ENCODE peak calls at places on chromosomes 1 and 21, in nine cellular contexts. One of them, this sample, is unnamed.

GRCh38 chr1:62904537-62904936 is 120.6 kb downstream of the ATG4C start:
- DNase-seq in spleen: no peak
- DNase-seq in activated CD4-positive, alpha-beta T cell treated with anti-CD3 and anti-CD28 coated beads, Interleukin-2, amount 50 U/mL, for 1 hour: no peak
- DNase-seq in PC-3: no peak
- DNase-seq in NCI-H510A: no peak
- DNase-seq in HCEC 1CT: no peak
- DNase-seq in NCI-H345: no peak
- DNase-seq in astrocyte of the cerebellum: no peak
- DNase-seq in HFF-Myc: no peak
- DNase-seq in this sample: no peak

GRCh38 chr1:37127254-37127748 is 93.0 kb upstream of the GRIK3 start:
- DNase-seq in NCI-H510A: no peak
- DNase-seq in spleen: no peak
- DNase-seq in HCEC 1CT: no peak
- DNase-seq in astrocyte of the cerebellum: no peak
- DNase-seq in PC-3: no peak
- DNase-seq in activated CD4-positive, alpha-beta T cell treated with anti-CD3 and anti-CD28 coated beads, Interleukin-2, amount 50 U/mL, for 1 hour: no peak
- DNase-seq in HFF-Myc: no peak
- DNase-seq in NCI-H345: no peak
- DNase-seq in this sample: no peak

GRCh38 chr1:159941139-159941866 is 4.1 kb downstream of the IGSF9 start:
- DNase-seq in activated CD4-positive, alpha-beta T cell treated with anti-CD3 and anti-CD28 coated beads, Interleukin-2, amount 50 U/mL, for 1 hour: no peak
- DNase-seq in PC-3: no peak
- DNase-seq in spleen: no peak
- DNase-seq in NCI-H345: no peak
- DNase-seq in astrocyte of the cerebellum: no peak
- DNase-seq in HCEC 1CT: no peak
- DNase-seq in HFF-Myc: no peak
- DNase-seq in NCI-H510A: no peak
- DNase-seq in this sample: no peak

GRCh38 chr1:15885701-15886612 is 38.5 kb downstream of the SPEN start:
- DNase-seq in NCI-H345: peak
- DNase-seq in HCEC 1CT: peak
- DNase-seq in PC-3: peak
- DNase-seq in spleen: peak
- DNase-seq in astrocyte of the cerebellum: peak
- DNase-seq in HFF-Myc: peak
- DNase-seq in NCI-H510A: peak
- DNase-seq in activated CD4-positive, alpha-beta T cell treated with anti-CD3 and anti-CD28 coated beads, Interleukin-2, amount 50 U/mL, for 1 hour: no peak
- DNase-seq in this sample: peak

GRCh38 chr1:192516776-192517297 is 58.7 kb upstream of the RGS1 start:
- DNase-seq in astrocyte of the cerebellum: no peak
- DNase-seq in HCEC 1CT: peak
- DNase-seq in PC-3: peak
- DNase-seq in NCI-H510A: no peak
- DNase-seq in NCI-H345: no peak
- DNase-seq in spleen: no peak
- DNase-seq in HFF-Myc: no peak
- DNase-seq in activated CD4-positive, alpha-beta T cell treated with anti-CD3 and anti-CD28 coated beads, Interleukin-2, amount 50 U/mL, for 1 hour: peak
- DNase-seq in this sample: peak

GRCh38 chr1:35656148-35656862 is 15.0 kb upstream of the PSMB2 start:
- DNase-seq in astrocyte of the cerebellum: no peak
- DNase-seq in PC-3: peak
- DNase-seq in spleen: no peak
- DNase-seq in activated CD4-positive, alpha-beta T cell treated with anti-CD3 and anti-CD28 coated beads, Interleukin-2, amount 50 U/mL, for 1 hour: no peak
- DNase-seq in HFF-Myc: no peak
- DNase-seq in HCEC 1CT: peak
- DNase-seq in NCI-H510A: no peak
- DNase-seq in NCI-H345: no peak
- DNase-seq in this sample: no peak

GRCh38 chr1:233211595-233211994 is 83.9 kb downstream of the PCNX2 start:
- DNase-seq in PC-3: peak
- DNase-seq in activated CD4-positive, alpha-beta T cell treated with anti-CD3 and anti-CD28 coated beads, Interleukin-2, amount 50 U/mL, for 1 hour: no peak
- DNase-seq in NCI-H345: no peak
- DNase-seq in NCI-H510A: no peak
- DNase-seq in HCEC 1CT: no peak
- DNase-seq in HFF-Myc: no peak
- DNase-seq in astrocyte of the cerebellum: no peak
- DNase-seq in spleen: no peak
- DNase-seq in this sample: no peak

GRCh38 chr1:112298558-112298957 is 97.5 kb upstream of the CTTNBP2NL start:
- DNase-seq in activated CD4-positive, alpha-beta T cell treated with anti-CD3 and anti-CD28 coated beads, Interleukin-2, amount 50 U/mL, for 1 hour: peak
- DNase-seq in NCI-H510A: no peak
- DNase-seq in NCI-H345: peak
- DNase-seq in astrocyte of the cerebellum: no peak
- DNase-seq in HFF-Myc: peak
- DNase-seq in PC-3: peak
- DNase-seq in spleen: no peak
- DNase-seq in HCEC 1CT: peak
- DNase-seq in this sample: no peak

GRCh38 chr1:36911631-36912364 is 122.5 kb downstream of the GRIK3 start:
- DNase-seq in activated CD4-positive, alpha-beta T cell treated with anti-CD3 and anti-CD28 coated beads, Interleukin-2, amount 50 U/mL, for 1 hour: no peak
- DNase-seq in PC-3: no peak
- DNase-seq in spleen: no peak
- DNase-seq in HCEC 1CT: no peak
- DNase-seq in HFF-Myc: no peak
- DNase-seq in astrocyte of the cerebellum: no peak
- DNase-seq in NCI-H510A: no peak
- DNase-seq in NCI-H345: no peak
- DNase-seq in this sample: no peak

GRCh38 chr1:244461254-244462071 is at the start of gene CATSPERE:
- DNase-seq in PC-3: peak
- DNase-seq in activated CD4-positive, alpha-beta T cell treated with anti-CD3 and anti-CD28 coated beads, Interleukin-2, amount 50 U/mL, for 1 hour: peak
- DNase-seq in NCI-H345: peak
- DNase-seq in HCEC 1CT: peak
- DNase-seq in HFF-Myc: no peak
- DNase-seq in NCI-H510A: peak
- DNase-seq in astrocyte of the cerebellum: peak
- DNase-seq in spleen: peak
- DNase-seq in this sample: peak

GRCh38 chr21:15057290-15057689 is 7.5 kb downstream of the NRIP1 start:
- DNase-seq in NCI-H510A: no peak
- DNase-seq in activated CD4-positive, alpha-beta T cell treated with anti-CD3 and anti-CD28 coated beads, Interleukin-2, amount 50 U/mL, for 1 hour: no peak
- DNase-seq in HFF-Myc: no peak
- DNase-seq in astrocyte of the cerebellum: no peak
- DNase-seq in spleen: no peak
- DNase-seq in HCEC 1CT: no peak
- DNase-seq in PC-3: no peak
- DNase-seq in NCI-H345: no peak
- DNase-seq in this sample: no peak

GRCh38 chr1:209010831-209011230 is 572.7 kb upstream of the CAMK1G start:
- DNase-seq in astrocyte of the cerebellum: no peak
- DNase-seq in spleen: no peak
- DNase-seq in activated CD4-positive, alpha-beta T cell treated with anti-CD3 and anti-CD28 coated beads, Interleukin-2, amount 50 U/mL, for 1 hour: no peak
- DNase-seq in NCI-H345: no peak
- DNase-seq in NCI-H510A: no peak
- DNase-seq in HCEC 1CT: no peak
- DNase-seq in HFF-Myc: no peak
- DNase-seq in PC-3: no peak
- DNase-seq in this sample: no peak

GRCh38 chr1:64171797-64172281 is 31.6 kb upstream of the UBE2U start:
- DNase-seq in astrocyte of the cerebellum: no peak
- DNase-seq in spleen: no peak
- DNase-seq in PC-3: peak
- DNase-seq in activated CD4-positive, alpha-beta T cell treated with anti-CD3 and anti-CD28 coated beads, Interleukin-2, amount 50 U/mL, for 1 hour: no peak
- DNase-seq in NCI-H345: peak
- DNase-seq in NCI-H510A: no peak
- DNase-seq in HCEC 1CT: peak
- DNase-seq in HFF-Myc: no peak
- DNase-seq in this sample: no peak

GRCh38 chr21:34834852-34835501 is 166.2 kb downstream of the CLIC6 start:
- DNase-seq in HCEC 1CT: no peak
- DNase-seq in HFF-Myc: no peak
- DNase-seq in NCI-H510A: no peak
- DNase-seq in spleen: no peak
- DNase-seq in astrocyte of the cerebellum: no peak
- DNase-seq in PC-3: no peak
- DNase-seq in activated CD4-positive, alpha-beta T cell treated with anti-CD3 and anti-CD28 coated beads, Interleukin-2, amount 50 U/mL, for 1 hour: no peak
- DNase-seq in NCI-H345: peak
- DNase-seq in this sample: no peak

GRCh38 chr1:226255380-226255779 is 31.9 kb downstream of the MIXL1 start:
- DNase-seq in NCI-H510A: no peak
- DNase-seq in NCI-H345: no peak
- DNase-seq in HFF-Myc: no peak
- DNase-seq in PC-3: no peak
- DNase-seq in activated CD4-positive, alpha-beta T cell treated with anti-CD3 and anti-CD28 coated beads, Interleukin-2, amount 50 U/mL, for 1 hour: no peak
- DNase-seq in spleen: no peak
- DNase-seq in HCEC 1CT: no peak
- DNase-seq in astrocyte of the cerebellum: no peak
- DNase-seq in this sample: no peak

GRCh38 chr1:7676274-7676945 is 94.7 kb upstream of the VAMP3 start:
- DNase-seq in NCI-H510A: no peak
- DNase-seq in HCEC 1CT: no peak
- DNase-seq in NCI-H345: no peak
- DNase-seq in HFF-Myc: no peak
- DNase-seq in PC-3: no peak
- DNase-seq in activated CD4-positive, alpha-beta T cell treated with anti-CD3 and anti-CD28 coated beads, Interleukin-2, amount 50 U/mL, for 1 hour: no peak
- DNase-seq in astrocyte of the cerebellum: no peak
- DNase-seq in spleen: no peak
- DNase-seq in this sample: no peak

GRCh38 chr1:21508580-21509350 is 458 bp upstream of the ALPL start:
- DNase-seq in NCI-H510A: peak
- DNase-seq in astrocyte of the cerebellum: no peak
- DNase-seq in NCI-H345: peak
- DNase-seq in PC-3: peak
- DNase-seq in spleen: peak
- DNase-seq in HFF-Myc: no peak
- DNase-seq in activated CD4-positive, alpha-beta T cell treated with anti-CD3 and anti-CD28 coated beads, Interleukin-2, amount 50 U/mL, for 1 hour: peak
- DNase-seq in HCEC 1CT: peak
- DNase-seq in this sample: no peak

GRCh38 chr1:11725616-11726015 is 10.3 kb upstream of the AGTRAP start:
- DNase-seq in activated CD4-positive, alpha-beta T cell treated with anti-CD3 and anti-CD28 coated beads, Interleukin-2, amount 50 U/mL, for 1 hour: no peak
- DNase-seq in HFF-Myc: no peak
- DNase-seq in NCI-H345: peak
- DNase-seq in spleen: no peak
- DNase-seq in NCI-H510A: no peak
- DNase-seq in astrocyte of the cerebellum: no peak
- DNase-seq in PC-3: no peak
- DNase-seq in HCEC 1CT: no peak
- DNase-seq in this sample: no peak